ENCODE peak calls at places on chromosomes 11 and 22, in six cellular contexts. One of them, this sample, is unnamed.

GRCh38 chr11:5300246-5300645 is 1.5 kb downstream of the OR51B4 start:
- DNase-seq in endothelial cell of umbilical vein: peak
- DNase-seq in keratinocyte: no peak
- DNase-seq in neuronal stem cell: no peak
- DNase-seq in H9: no peak
- DNase-seq in mesendoderm: no peak
- DNase-seq in this sample: no peak

GRCh38 chr11:103079833-103080232 is 12.1 kb downstream of the DCUN1D5 start:
- DNase-seq in mesendoderm: no peak
- DNase-seq in keratinocyte: no peak
- DNase-seq in neuronal stem cell: no peak
- DNase-seq in H9: no peak
- DNase-seq in endothelial cell of umbilical vein: no peak
- DNase-seq in this sample: no peak

GRCh38 chr11:18312663-18313420 is 9.1 kb downstream of the HPS5 start:
- DNase-seq in endothelial cell of umbilical vein: peak
- DNase-seq in neuronal stem cell: no peak
- DNase-seq in H9: no peak
- DNase-seq in keratinocyte: peak
- DNase-seq in mesendoderm: no peak
- DNase-seq in this sample: no peak

GRCh38 chr11:35822815-35823495 is 120.9 kb upstream of the LDLRAD3 start:
- DNase-seq in mesendoderm: no peak
- DNase-seq in keratinocyte: no peak
- DNase-seq in neuronal stem cell: no peak
- DNase-seq in H9: no peak
- DNase-seq in endothelial cell of umbilical vein: no peak
- DNase-seq in this sample: no peak

GRCh38 chr11:45537617-45538016 is 127.8 kb downstream of the CHST1 start:
- DNase-seq in mesendoderm: no peak
- DNase-seq in H9: no peak
- DNase-seq in keratinocyte: no peak
- DNase-seq in endothelial cell of umbilical vein: no peak
- DNase-seq in neuronal stem cell: no peak
- DNase-seq in this sample: no peak

GRCh38 chr22:25822344-25822743 is 80.4 kb downstream of the MYO18B start:
- DNase-seq in neuronal stem cell: no peak
- DNase-seq in mesendoderm: no peak
- DNase-seq in keratinocyte: no peak
- DNase-seq in endothelial cell of umbilical vein: no peak
- DNase-seq in H9: no peak
- DNase-seq in this sample: no peak

GRCh38 chr22:22923930-22924329 is 36.3 kb downstream of the IGLL5 start:
- DNase-seq in neuronal stem cell: no peak
- DNase-seq in endothelial cell of umbilical vein: no peak
- DNase-seq in H9: no peak
- DNase-seq in mesendoderm: no peak
- DNase-seq in keratinocyte: no peak
- DNase-seq in this sample: no peak

GRCh38 chr11:46808804-46809431 is 37.2 kb downstream of the CKAP5 start:
- DNase-seq in endothelial cell of umbilical vein: peak
- DNase-seq in keratinocyte: no peak
- DNase-seq in mesendoderm: peak
- DNase-seq in neuronal stem cell: no peak
- DNase-seq in H9: no peak
- DNase-seq in this sample: peak

GRCh38 chr11:94803491-94803890 is 35.3 kb downstream of the AMOTL1 start:
- DNase-seq in keratinocyte: no peak
- DNase-seq in H9: no peak
- DNase-seq in endothelial cell of umbilical vein: no peak
- DNase-seq in neuronal stem cell: no peak
- DNase-seq in mesendoderm: no peak
- DNase-seq in this sample: no peak

GRCh38 chr11:80109031-80109430 is 668.2 kb upstream of the TENM4 start:
- DNase-seq in endothelial cell of umbilical vein: no peak
- DNase-seq in mesendoderm: no peak
- DNase-seq in neuronal stem cell: no peak
- DNase-seq in H9: no peak
- DNase-seq in keratinocyte: no peak
- DNase-seq in this sample: no peak

GRCh38 chr11:62337682-62338181 is 484 bp downstream of the ASRGL1 start:
- DNase-seq in H9: peak
- DNase-seq in mesendoderm: peak
- DNase-seq in endothelial cell of umbilical vein: peak
- DNase-seq in neuronal stem cell: peak
- DNase-seq in keratinocyte: no peak
- DNase-seq in this sample: no peak

GRCh38 chr22:48491451-48491941 is 1336.2 kb downstream of the BRD1 start:
- DNase-seq in neuronal stem cell: no peak
- DNase-seq in H9: peak
- DNase-seq in keratinocyte: no peak
- DNase-seq in mesendoderm: peak
- DNase-seq in endothelial cell of umbilical vein: no peak
- DNase-seq in this sample: no peak

GRCh38 chr11:34158661-34159060 is 53.2 kb downstream of the NAT10 start:
- DNase-seq in neuronal stem cell: no peak
- DNase-seq in mesendoderm: no peak
- DNase-seq in endothelial cell of umbilical vein: no peak
- DNase-seq in H9: no peak
- DNase-seq in keratinocyte: no peak
- DNase-seq in this sample: peak

GRCh38 chr11:35500744-35501143 is 24.7 kb downstream of the PAMR1 start:
- DNase-seq in endothelial cell of umbilical vein: no peak
- DNase-seq in keratinocyte: no peak
- DNase-seq in H9: no peak
- DNase-seq in mesendoderm: no peak
- DNase-seq in neuronal stem cell: no peak
- DNase-seq in this sample: no peak

GRCh38 chr22:25153961-25154685 is 45.5 kb upstream of the CRYBB3 start:
- DNase-seq in mesendoderm: peak
- DNase-seq in H9: no peak
- DNase-seq in neuronal stem cell: no peak
- DNase-seq in endothelial cell of umbilical vein: peak
- DNase-seq in keratinocyte: peak
- DNase-seq in this sample: no peak

GRCh38 chr22:21942407-21942895 is 10.2 kb downstream of the PPM1F start:
- DNase-seq in endothelial cell of umbilical vein: peak
- DNase-seq in keratinocyte: peak
- DNase-seq in mesendoderm: no peak
- DNase-seq in neuronal stem cell: no peak
- DNase-seq in H9: no peak
- DNase-seq in this sample: no peak

GRCh38 chr11:95512682-95513081 is 276.9 kb downstream of the FAM76B start:
- DNase-seq in H9: no peak
- DNase-seq in keratinocyte: no peak
- DNase-seq in neuronal stem cell: no peak
- DNase-seq in mesendoderm: no peak
- DNase-seq in endothelial cell of umbilical vein: peak
- DNase-seq in this sample: no peak

GRCh38 chr11:25769287-25769686 is 562.6 kb upstream of the ANO3 start:
- DNase-seq in mesendoderm: no peak
- DNase-seq in neuronal stem cell: no peak
- DNase-seq in endothelial cell of umbilical vein: no peak
- DNase-seq in H9: no peak
- DNase-seq in keratinocyte: no peak
- DNase-seq in this sample: no peak

GRCh38 chr11:106714179-106714578 is 304.1 kb downstream of the GUCY1A2 start:
- DNase-seq in endothelial cell of umbilical vein: no peak
- DNase-seq in mesendoderm: no peak
- DNase-seq in keratinocyte: no peak
- DNase-seq in neuronal stem cell: no peak
- DNase-seq in H9: no peak
- DNase-seq in this sample: no peak

DNA sequence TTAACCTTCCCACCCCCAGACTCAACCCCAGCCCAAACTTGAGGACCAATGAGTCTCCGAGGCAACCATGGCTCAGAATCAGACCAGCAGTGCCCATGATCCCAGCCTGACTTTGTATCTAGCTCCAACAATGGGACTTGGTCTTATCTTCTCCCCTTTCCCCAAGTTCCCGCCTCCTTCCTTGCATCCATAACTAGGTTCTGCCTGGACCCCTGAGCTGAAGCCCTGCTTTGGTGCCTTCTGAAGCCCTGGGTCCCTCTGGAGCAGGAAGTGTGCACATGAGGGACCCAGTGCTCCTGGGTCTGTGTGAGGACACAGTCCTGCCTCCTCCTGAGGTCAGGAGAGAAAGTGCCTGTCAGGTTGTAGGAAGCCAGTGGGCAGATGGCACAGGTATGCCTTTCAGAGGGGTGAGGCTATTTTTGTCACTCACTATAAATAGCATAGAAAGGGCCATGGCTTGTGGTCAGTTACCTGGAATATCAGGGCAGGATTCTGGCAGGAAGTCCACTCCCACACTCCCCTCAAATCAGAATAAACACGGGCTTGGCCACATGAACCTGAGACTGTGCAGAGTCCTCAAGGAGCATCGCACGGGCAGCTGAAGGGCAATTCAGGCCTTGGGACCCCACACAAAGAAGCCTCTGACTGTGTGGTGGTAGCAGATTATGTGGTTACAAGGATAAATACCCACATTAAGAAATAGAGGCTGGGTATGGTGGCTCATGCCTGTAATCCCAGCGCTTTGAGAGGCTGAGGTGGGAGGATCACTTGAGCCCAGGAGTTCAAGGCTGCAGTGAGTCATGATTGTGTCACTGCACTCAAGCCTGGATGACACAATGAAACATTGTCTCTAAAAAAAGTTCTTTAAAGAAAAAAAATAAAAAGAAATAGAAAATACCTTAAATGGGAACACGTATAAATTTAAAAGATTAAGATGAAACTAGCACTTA is 27.4 kb downstream of the RCN1 start:
- DNase-seq in neuronal stem cell: no peak
- DNase-seq in keratinocyte: peak
- DNase-seq in mesendoderm: no peak
- DNase-seq in H9: no peak
- DNase-seq in endothelial cell of umbilical vein: no peak
- DNase-seq in this sample: no peak
- H3K4me2 ChIP-seq in neuronal stem cell: no peak
- H3K4me2 ChIP-seq in keratinocyte: no peak
- H3K4me2 ChIP-seq in mesendoderm: no peak
- H3K4me2 ChIP-seq in H9: no peak
- H3K4me2 ChIP-seq in endothelial cell of umbilical vein: no peak
- H3K4me2 ChIP-seq in this sample: no peak

DNA sequence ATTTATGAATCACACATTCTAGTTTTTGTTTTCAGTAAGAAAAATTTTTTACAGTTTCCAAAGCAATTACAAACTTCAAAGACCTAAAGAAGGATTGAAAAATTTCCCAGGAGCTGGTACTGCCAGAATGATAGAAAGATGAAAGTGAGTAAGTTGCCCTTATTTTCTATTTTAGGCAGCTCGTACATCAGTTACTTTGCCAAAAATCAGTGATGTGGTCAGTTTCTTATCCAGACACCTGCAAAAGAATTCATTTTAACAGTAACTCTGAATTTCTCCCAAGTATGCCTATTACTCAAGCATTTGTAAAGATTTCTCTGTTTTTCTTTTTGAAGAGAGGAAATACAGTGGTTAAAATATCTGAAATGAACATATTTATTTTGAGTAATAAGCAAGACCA is 976.3 kb upstream of the RAG2 start:
- DNase-seq in mesendoderm: no peak
- DNase-seq in keratinocyte: no peak
- DNase-seq in neuronal stem cell: no peak
- DNase-seq in endothelial cell of umbilical vein: no peak
- DNase-seq in H9: no peak
- DNase-seq in this sample: no peak
- H3K4me2 ChIP-seq in mesendoderm: no peak
- H3K4me2 ChIP-seq in keratinocyte: no peak
- H3K4me2 ChIP-seq in neuronal stem cell: no peak
- H3K4me2 ChIP-seq in endothelial cell of umbilical vein: no peak
- H3K4me2 ChIP-seq in H9: no peak
- H3K4me2 ChIP-seq in this sample: no peak

DNA sequence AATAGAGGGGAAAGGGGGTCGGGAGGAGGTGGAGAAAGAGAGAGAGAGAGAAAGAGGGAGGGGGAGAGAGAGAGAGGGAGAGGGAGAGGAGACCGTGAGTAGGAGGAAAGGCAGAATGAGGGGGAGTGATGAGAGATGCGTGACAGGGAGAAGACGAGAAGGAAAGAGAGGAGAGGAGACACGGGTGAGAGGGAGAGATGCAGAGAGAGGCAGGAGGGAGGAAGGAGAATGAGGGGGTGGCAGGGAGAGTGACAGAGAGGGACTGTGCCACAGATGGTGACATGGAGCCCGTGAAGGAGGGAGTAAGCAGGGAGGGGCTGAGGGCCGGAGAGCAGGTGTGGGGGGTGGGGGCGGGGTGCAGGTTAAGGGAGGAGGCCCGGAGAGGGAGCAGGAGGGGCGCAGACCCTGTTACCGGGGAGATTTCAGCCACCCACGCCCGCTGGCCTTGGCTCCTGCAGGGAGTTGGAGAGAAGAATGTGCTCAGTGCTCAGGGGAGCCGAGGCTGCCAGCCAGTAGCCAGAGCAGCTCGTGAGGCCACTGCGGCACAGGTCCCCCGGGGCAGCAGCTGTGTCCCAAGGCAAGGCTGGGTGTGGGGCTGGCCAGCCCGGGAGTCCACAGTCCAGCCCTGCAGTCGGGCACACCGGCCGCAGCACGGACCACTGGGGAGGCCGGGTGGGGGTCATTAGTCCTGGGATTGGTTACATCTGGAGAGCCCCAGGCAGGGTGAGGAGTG is at the start of gene SSTR3:
- DNase-seq in endothelial cell of umbilical vein: no peak
- DNase-seq in neuronal stem cell: peak
- DNase-seq in H9: peak
- DNase-seq in keratinocyte: no peak
- DNase-seq in mesendoderm: no peak
- DNase-seq in this sample: no peak
- H3K4me2 ChIP-seq in endothelial cell of umbilical vein: no peak
- H3K4me2 ChIP-seq in neuronal stem cell: peak
- H3K4me2 ChIP-seq in H9: peak
- H3K4me2 ChIP-seq in keratinocyte: no peak
- H3K4me2 ChIP-seq in mesendoderm: no peak
- H3K4me2 ChIP-seq in this sample: no peak

DNA sequence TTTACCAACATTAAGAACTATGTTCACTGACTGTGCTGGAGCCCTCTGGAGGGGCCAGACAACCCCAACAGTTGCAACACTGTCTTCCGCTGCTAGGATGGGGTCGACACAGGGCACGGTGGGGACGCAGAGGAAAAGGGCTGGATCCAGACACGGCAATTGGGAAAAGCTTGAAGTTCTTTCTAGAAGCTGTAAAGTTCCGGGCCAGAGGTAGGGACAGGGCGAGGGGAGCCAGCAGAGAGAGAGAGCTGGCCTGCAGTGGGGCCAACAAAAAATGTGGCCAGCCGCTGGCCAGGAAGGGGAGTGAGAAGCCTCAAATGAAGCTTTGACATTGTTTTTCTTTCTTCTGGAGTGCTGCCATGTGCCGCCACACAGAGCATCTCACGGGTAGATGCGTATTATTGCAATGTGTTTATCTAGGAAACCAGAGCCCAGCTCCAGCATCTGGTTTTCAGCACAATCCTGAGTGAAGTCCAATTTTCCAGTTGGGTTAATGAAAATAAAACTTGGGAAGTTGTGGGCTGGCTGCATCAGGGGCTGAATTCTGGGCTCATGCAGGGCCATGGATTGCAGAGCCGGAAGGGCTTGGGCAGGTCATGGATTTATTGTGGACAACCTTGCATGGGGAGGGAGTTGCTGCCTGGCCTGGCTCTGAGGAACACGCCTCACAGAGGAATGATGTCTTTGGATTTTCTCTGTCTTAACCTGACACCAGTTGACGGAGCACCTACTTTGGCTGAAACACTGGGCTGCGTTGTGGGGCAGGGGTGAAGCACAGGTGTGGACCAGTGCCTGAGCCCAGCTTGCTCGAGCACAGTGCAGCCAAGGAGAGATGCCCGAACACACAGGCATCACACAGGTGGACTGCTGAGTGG is 67.6 kb upstream of the AMPD3 start:
- DNase-seq in neuronal stem cell: no peak
- DNase-seq in H9: no peak
- DNase-seq in keratinocyte: no peak
- DNase-seq in endothelial cell of umbilical vein: peak
- DNase-seq in mesendoderm: no peak
- DNase-seq in this sample: no peak
- H3K4me2 ChIP-seq in neuronal stem cell: no peak
- H3K4me2 ChIP-seq in H9: no peak
- H3K4me2 ChIP-seq in keratinocyte: no peak
- H3K4me2 ChIP-seq in endothelial cell of umbilical vein: no peak
- H3K4me2 ChIP-seq in mesendoderm: no peak
- H3K4me2 ChIP-seq in this sample: no peak